ENCODE peak calls at places on chromosomes 3 and 15, in five cellular contexts. I is activated effector memory CD4-positive, alpha-beta T cell treated with anti-CD3 and anti-CD28 coated beads, Interleukin-2, amount 50 U/mL, for 16 hours; U is H4; W is foreskin keratinocyte; K is T-helper 2 cell. B is an unnamed sample.

GRCh38 chr15:81351651-81352050 is 22.4 kb downstream of the TMC3 start:
- DNase-seq in I (no peak), U (no peak), W (no peak), K (no peak), B (no peak)

GRCh38 chr15:75067123-75067854 is 43.9 kb downstream of the PPCDC start:
- DNase-seq in I (peak), U (peak), W (peak), K (no peak), B (no peak)

GRCh38 chr15:77059761-77060345 is 11.1 kb downstream of the TSPAN3 start:
- DNase-seq in I (no peak), U (no peak), W (no peak), K (no peak), B (no peak)

GRCh38 chr3:37668431-37668830 is 193.2 kb upstream of the CTDSPL start:
- DNase-seq in I (no peak), U (no peak), W (no peak), K (no peak), B (no peak)

GRCh38 chr15:90154861-90155626 is 46.1 kb upstream of the SEMA4B start:
- DNase-seq in I (no peak), U (peak), W (peak), K (no peak), B (no peak)

GRCh38 chr3:106759686-106760085 is 617.6 kb upstream of the CCDC54 start:
- DNase-seq in I (no peak), U (no peak), W (no peak), K (no peak), B (no peak)

GRCh38 chr3:170738756-170739155 is 131.2 kb downstream of the RPL22L1 start:
- DNase-seq in I (no peak), U (no peak), W (no peak), K (no peak), B (no peak)

GRCh38 chr3:196207833-196208607 is 3.2 kb downstream of the ZDHHC19 start:
- DNase-seq in I (peak), U (no peak), W (no peak), K (peak), B (peak)

GRCh38 chr3:55327131-55327920 is 159.8 kb downstream of the WNT5A start:
- DNase-seq in I (no peak), U (peak), W (peak), K (no peak), B (no peak)